ENCODE peak calls at places on chromosomes 1 and 21, in five cellular contexts. V is WTC11, R is A549, B is K562, X is GM12878. U is an unnamed sample.

GRCh38 chr21:42522271-42522670 is 8.6 kb downstream of the SLC37A1 start:
- DNase-seq in V (no peak), R (no peak), B (no peak), X (no peak), U (no peak)

GRCh38 chr1:152752225-152752624 is 5.6 kb upstream of the KPRP start:
- DNase-seq in V (no peak), R (no peak), B (no peak), X (no peak), U (peak; percentile 13)

GRCh38 chr1:22747021-22747734 is 36.5 kb downstream of the EPHB2 start:
- DNase-seq in V (no peak), R (peak; percentile 58), B (no peak), X (no peak), U (no peak)

GRCh38 chr1:59520194-59520593 is 223.3 kb downstream of the FGGY start:
- DNase-seq in V (no peak), R (no peak), B (no peak), X (no peak), U (no peak)

GRCh38 chr1:62333431-62333830 is 14.2 kb upstream of the KANK4 start:
- DNase-seq in V (no peak), R (no peak), B (no peak), X (no peak), U (no peak)

GRCh38 chr1:227934476-227935313 is 13.0 kb downstream of the WNT9A start:
- DNase-seq in V (no peak), R (peak; percentile 49), B (peak; percentile 28), X (no peak), U (peak; percentile 27)

GRCh38 chr1:212771341-212771740 is 20.2 kb downstream of the NSL1 start:
- DNase-seq in V (no peak), R (no peak), B (no peak), X (no peak), U (no peak)

GRCh38 chr1:178411756-178412399 is 84.9 kb downstream of the CLEC20A start:
- DNase-seq in V (no peak), R (no peak), B (no peak), X (no peak), U (no peak)

GRCh38 chr1:198113302-198113701 is 43.5 kb upstream of the NEK7 start:
- DNase-seq in V (no peak), R (no peak), B (no peak), X (no peak), U (no peak)

GRCh38 chr1:24121406-24121805 is 9.5 kb upstream of the MYOM3 start:
- DNase-seq in V (no peak), R (no peak), B (no peak), X (no peak), U (no peak)

GRCh38 chr1:61109158-61109557 is 26.8 kb downstream of the NFIA start:
- DNase-seq in V (no peak), R (no peak), B (no peak), X (no peak), U (peak; percentile 68)

GRCh38 chr21:39397651-39398385 is 47.8 kb downstream of the LCA5L start:
- DNase-seq in V (no peak), R (no peak), B (no peak), X (no peak), U (no peak)

GRCh38 chr1:41800237-41800902 is 118.4 kb downstream of the HIVEP3 start:
- DNase-seq in V (no peak), R (no peak), B (no peak), X (peak; percentile 61), U (no peak)

GRCh38 chr1:151012684-151013471 is 4.6 kb downstream of the PRUNE1 start:
- DNase-seq in V (no peak), R (no peak), B (no peak), X (no peak), U (peak; percentile 98)

GRCh38 chr1:245800901-245801605 is 646.3 kb downstream of the KIF26B start:
- DNase-seq in V (no peak), R (no peak), B (no peak), X (no peak), U (no peak)

GRCh38 chr1:161068306-161069200 is 1.1 kb downstream of the ARHGAP30 start:
- DNase-seq in V (no peak), R (no peak), B (peak; percentile 59), X (peak; percentile 86), U (no peak)
- TF ChIP-seq ESRRA in V (no peak), R (no peak), B (no peak), X (peak; percentile 56), U (no peak)

GRCh38 chr1:111370871-111371270 is 56.7 kb downstream of the OVGP1 start:
- DNase-seq in V (no peak), R (no peak), B (no peak), X (no peak), U (no peak)

GRCh38 chr1:111369645-111370044 is 57.9 kb downstream of the OVGP1 start:
- DNase-seq in V (no peak), R (no peak), B (no peak), X (no peak), U (no peak)

GRCh38 chr1:111372336-111372965 is 55.1 kb downstream of the OVGP1 start:
- DNase-seq in V (no peak), R (no peak), B (no peak), X (no peak), U (no peak)

GRCh38 chr1:111366256-111366655 is 61.3 kb downstream of the OVGP1 start:
- DNase-seq in V (no peak), R (no peak), B (no peak), X (no peak), U (no peak)

DNA sequence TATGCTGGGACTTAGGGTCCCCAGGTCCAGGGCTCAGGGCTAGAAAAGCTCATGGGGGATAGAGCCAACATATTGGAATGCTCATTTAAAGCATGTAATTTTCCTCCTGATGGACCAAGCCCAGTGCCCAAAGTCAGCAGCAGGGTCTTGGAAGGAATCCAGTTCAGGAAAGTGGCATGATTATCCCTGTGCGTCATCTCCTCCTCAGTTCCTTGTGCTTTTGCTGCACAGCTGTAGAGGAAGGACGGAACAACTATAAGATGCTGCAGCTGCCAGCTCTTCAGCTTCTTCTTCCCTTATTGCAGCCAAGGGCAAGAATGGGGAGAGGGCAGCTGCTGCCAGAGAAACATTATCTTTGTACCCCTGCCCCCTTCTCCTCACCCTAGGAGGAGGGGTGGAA is 58.4 kb downstream of the OVGP1 start:
- DNase-seq in V (no peak), R (no peak), B (no peak), X (no peak), U (no peak)
- TF ChIP-seq ESRRA in V (no peak), R (no peak), B (no peak), X (no peak), U (no peak)

GRCh38 chr1:50373532-50373931 is 49.7 kb downstream of the DMRTA2 start:
- DNase-seq in V (no peak), R (no peak), B (no peak), X (no peak), U (no peak)

GRCh38 chr1:50371749-50372148 is 51.5 kb downstream of the DMRTA2 start:
- DNase-seq in V (no peak), R (no peak), B (no peak), X (no peak), U (no peak)

GRCh38 chr1:50368179-50369007 is 54.9 kb downstream of the DMRTA2 start:
- DNase-seq in V (peak; percentile 79), R (peak; percentile 32), B (peak; percentile 63), X (no peak), U (peak; percentile 17)

GRCh38 chr1:50369008-50369634 is 54.1 kb downstream of the DMRTA2 start:
- DNase-seq in V (no peak), R (no peak), B (no peak), X (no peak), U (no peak)

GRCh38 chr1:50369830-50370229 is 53.4 kb downstream of the DMRTA2 start:
- DNase-seq in V (peak; percentile 33), R (no peak), B (peak; percentile 21), X (no peak), U (peak; percentile 15)
- TF ChIP-seq ESRRA in V (no peak), R (no peak), B (no peak), X (no peak), U (no peak)

DNA sequence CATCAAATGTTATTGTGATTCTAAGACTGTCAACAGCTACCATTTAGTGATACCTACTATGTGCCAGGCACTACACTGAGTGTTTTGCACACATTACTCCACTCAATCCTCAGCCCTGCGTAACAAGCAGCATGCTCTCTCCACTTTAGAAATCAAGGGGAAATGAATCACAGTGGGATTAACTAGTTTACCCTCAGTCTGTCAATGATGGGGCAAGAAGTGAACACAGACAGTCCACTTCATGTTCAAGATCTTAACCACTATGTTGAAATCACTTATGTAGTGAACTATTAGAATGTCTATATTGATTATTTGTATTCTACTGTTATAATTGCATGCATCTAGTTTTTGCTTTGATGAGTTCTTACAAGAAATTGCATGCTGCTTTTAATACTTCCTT is 165.3 kb downstream of the LTN1 start:
- DNase-seq in V (no peak), R (no peak), B (no peak), X (no peak), U (no peak)
- TF ChIP-seq ESRRA in V (no peak), R (no peak), B (no peak), X (no peak), U (no peak)

DNA sequence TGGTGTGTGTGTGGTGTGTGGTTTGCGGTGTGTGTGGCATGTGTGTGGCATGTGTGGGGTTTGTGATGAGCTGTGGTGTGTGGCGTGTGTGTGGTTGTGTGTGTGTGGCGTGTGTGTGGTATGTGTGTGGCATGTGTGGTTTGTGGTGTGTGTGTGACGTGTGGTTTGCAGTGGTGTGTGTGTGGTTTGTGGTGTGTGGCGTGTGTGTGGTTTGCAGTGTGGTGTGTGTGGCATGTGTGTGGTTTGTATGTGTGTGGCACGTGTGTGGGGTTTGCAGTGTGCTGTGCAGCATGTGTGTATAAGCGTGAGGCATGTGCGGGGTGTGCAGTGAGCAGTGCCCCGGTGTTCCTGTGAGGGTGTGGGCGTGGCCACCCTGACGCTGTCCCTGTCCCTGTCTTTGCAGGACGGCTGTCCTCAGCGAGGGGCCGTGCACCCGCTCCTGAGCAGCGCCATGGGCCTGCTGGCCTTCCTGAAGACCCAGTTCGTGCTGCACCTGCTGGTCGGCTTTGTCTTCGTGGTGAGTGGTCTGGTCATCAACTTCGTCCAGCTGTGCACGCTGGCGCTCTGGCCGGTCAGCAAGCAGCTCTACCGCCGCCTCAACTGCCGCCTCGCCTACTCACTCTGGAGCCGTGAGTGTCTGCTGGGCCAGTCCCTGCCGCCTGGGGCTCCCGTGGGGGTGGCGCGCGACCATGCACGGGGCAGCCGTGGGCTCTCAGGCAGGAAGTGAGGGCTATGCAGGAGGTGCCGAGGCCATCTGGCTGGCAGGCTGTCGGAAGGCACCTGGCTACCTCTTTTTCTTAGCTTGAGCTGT is 52.7 kb upstream of the TRAPPC10 start:
- DNase-seq in V (no peak), R (no peak), B (no peak), X (no peak), U (no peak)
- TF ChIP-seq ESRRA in V (no peak), R (no peak), B (no peak), X (no peak), U (no peak)